ENCODE peak calls at places on chromosome 7, in eight cellular contexts. J is IMR-90; G is heart left ventricle; Q is sigmoid colon; E is SK-N-SH; P is thoracic aorta; D is CD8-positive, alpha-beta T cell; I is breast epithelium. V is an unnamed sample. For H3K4me1, the result is how much of the 10 kb centered on the place peaks cover.

GRCh38 chr7:66213637-66214036 is 8.5 kb downstream of the TPST1 start:
- DNase-seq in D (no peak), I (no peak), E (no peak), J (peak), Q (no peak), P (no peak), G (no peak), V (no peak)

GRCh38 chr7:144027070-144027469 is 21.7 kb upstream of the OR2A5 start:
- DNase-seq in E (peak), G (no peak), J (peak), Q (no peak), I (no peak), P (no peak), D (no peak), V (no peak)

GRCh38 chr7:73734619-73735525 is 3.7 kb downstream of the ABHD11 start:
- DNase-seq in G (peak), D (peak), E (peak), P (no peak), Q (peak), J (peak), I (peak), V (peak)

GRCh38 chr7:36961097-36961496 is 236.8 kb upstream of the AOAH start:
- DNase-seq in P (no peak), G (no peak), Q (no peak), E (no peak), I (no peak), J (no peak), D (no peak), V (no peak)

GRCh38 chr7:100607111-100607510 is 4.9 kb downstream of the PCOLCE start:
- DNase-seq in P (no peak), D (no peak), Q (no peak), G (no peak), I (no peak), J (peak), E (no peak), V (no peak)

GRCh38 chr7:151179287-151179860 is 7.7 kb downstream of the ASB10 start:
- DNase-seq in Q (no peak), G (no peak), E (peak), I (no peak), D (no peak), J (no peak), P (no peak), V (no peak)

GRCh38 chr7:22447759-22448158 is 52.2 kb downstream of the STEAP1B start:
- DNase-seq in D (no peak), P (no peak), G (no peak), E (no peak), Q (no peak), I (no peak), J (peak), V (no peak)

GRCh38 chr7:121604627-121605296 is 208.7 kb upstream of the FAM3C start:
- DNase-seq in P (no peak), Q (no peak), J (no peak), D (no peak), I (no peak), E (no peak), G (no peak), V (no peak)

GRCh38 chr7:4790516-4790991 is 15.1 kb downstream of the AP5Z1 start:
- DNase-seq in E (no peak), G (no peak), D (no peak), Q (no peak), J (no peak), P (no peak), I (no peak), V (no peak)

GRCh38 chr7:26187380-26188290 is 12.9 kb downstream of the HNRNPA2B1 start:
- DNase-seq in Q (no peak), D (no peak), P (no peak), J (no peak), E (no peak), G (no peak), I (no peak), V (no peak)

GRCh38 chr7:113764401-113765035 is 154.3 kb downstream of the PPP1R3A start:
- DNase-seq in D (no peak), P (no peak), G (no peak), J (no peak), E (no peak), I (no peak), Q (no peak), V (no peak)

GRCh38 chr7:50822716-50823115 is 40.0 kb upstream of the GRB10 start:
- DNase-seq in D (no peak), Q (no peak), I (no peak), E (no peak), J (peak), P (no peak), G (no peak), V (no peak)

GRCh38 chr7:150977382-150978135 is 562 bp downstream of the KCNH2 start:
- DNase-seq in J (no peak), G (peak), E (peak), I (no peak), P (no peak), D (no peak), Q (no peak), V (no peak)

GRCh38 chr7:130909161-130909836 is 175.3 kb upstream of the KLF14 start:
- DNase-seq in J (no peak), P (no peak), D (no peak), Q (no peak), I (no peak), G (no peak), E (no peak), V (no peak)

GRCh38 chr7:83850037-83850619 is 201.2 kb upstream of the SEMA3E start:
- DNase-seq in Q (no peak), G (no peak), E (no peak), D (no peak), P (no peak), I (no peak), J (no peak), V (no peak)

GRCh38 chr7:5428470-5429252 is 5.0 kb upstream of the TNRC18 start:
- DNase-seq in P (no peak), I (no peak), G (peak), D (no peak), J (peak), E (peak), Q (peak), V (peak)

GRCh38 chr7:158410720-158411119 is 176.9 kb downstream of the PTPRN2 start:
- DNase-seq in J (no peak), G (no peak), I (peak), D (no peak), P (no peak), E (no peak), Q (peak), V (no peak)

GRCh38 chr7:4479367-4480039 is 202.6 kb upstream of the FOXK1 start:
- DNase-seq in E (peak), P (no peak), G (no peak), D (no peak), I (no peak), Q (no peak), J (peak), V (peak)

GRCh38 chr7:54015251-54015650 is 526.9 kb upstream of the VSTM2A start:
- DNase-seq in D (no peak), G (no peak), P (no peak), Q (no peak), I (no peak), J (no peak), E (no peak), V (no peak)

GRCh38 chr7:36599645-36600313 is 124.5 kb downstream of the AOAH start:
- DNase-seq in E (no peak), J (no peak), I (no peak), D (no peak), G (no peak), P (no peak), Q (no peak), V (no peak)

GRCh38 chr7:25759748-25760147 is 392.2 kb upstream of the NFE2L3 start:
- DNase-seq in G (no peak), D (no peak), P (no peak), E (no peak), Q (no peak), I (no peak), J (no peak), V (no peak)

GRCh38 chr7:1231214-1232102 is 1.2 kb upstream of the UNCX start:
- DNase-seq in I (no peak), G (no peak), Q (no peak), D (no peak), P (no peak), J (no peak), E (no peak), V (no peak)

GRCh38 chr7:149683191-149683590 is 90.2 kb downstream of the ZNF467 start:
- DNase-seq in E (no peak), J (no peak), I (no peak), D (no peak), P (no peak), Q (no peak), G (no peak), V (no peak)

GRCh38 chr7:506921-507622 is 12.6 kb downstream of the PDGFA start:
- DNase-seq in I (no peak), E (no peak), P (no peak), Q (peak), G (peak), D (no peak), J (no peak), V (no peak)

GRCh38 chr7:47478017-47478344 is 103.9 kb downstream of the TNS3 start:
- DNase-seq in P (no peak), J (peak), E (no peak), G (peak), D (no peak), Q (no peak), I (no peak), V (peak)

GRCh38 chr7:83861-84632 is 108.3 kb upstream of the FAM20C start:
- DNase-seq in G (no peak), I (no peak), Q (peak), D (no peak), J (no peak), E (no peak), P (no peak), V (peak)

GRCh38 chr7:40315277-40315676 is 180.5 kb downstream of the SUGCT start:
- DNase-seq in Q (no peak), J (peak), P (no peak), I (no peak), D (no peak), E (no peak), G (no peak), V (no peak)

GRCh38 chr7:2431260-2431867 is 28.0 kb downstream of the CHST12 start:
- DNase-seq in E (peak), Q (no peak), P (no peak), G (no peak), I (no peak), D (peak), J (no peak), V (no peak)

DNA sequence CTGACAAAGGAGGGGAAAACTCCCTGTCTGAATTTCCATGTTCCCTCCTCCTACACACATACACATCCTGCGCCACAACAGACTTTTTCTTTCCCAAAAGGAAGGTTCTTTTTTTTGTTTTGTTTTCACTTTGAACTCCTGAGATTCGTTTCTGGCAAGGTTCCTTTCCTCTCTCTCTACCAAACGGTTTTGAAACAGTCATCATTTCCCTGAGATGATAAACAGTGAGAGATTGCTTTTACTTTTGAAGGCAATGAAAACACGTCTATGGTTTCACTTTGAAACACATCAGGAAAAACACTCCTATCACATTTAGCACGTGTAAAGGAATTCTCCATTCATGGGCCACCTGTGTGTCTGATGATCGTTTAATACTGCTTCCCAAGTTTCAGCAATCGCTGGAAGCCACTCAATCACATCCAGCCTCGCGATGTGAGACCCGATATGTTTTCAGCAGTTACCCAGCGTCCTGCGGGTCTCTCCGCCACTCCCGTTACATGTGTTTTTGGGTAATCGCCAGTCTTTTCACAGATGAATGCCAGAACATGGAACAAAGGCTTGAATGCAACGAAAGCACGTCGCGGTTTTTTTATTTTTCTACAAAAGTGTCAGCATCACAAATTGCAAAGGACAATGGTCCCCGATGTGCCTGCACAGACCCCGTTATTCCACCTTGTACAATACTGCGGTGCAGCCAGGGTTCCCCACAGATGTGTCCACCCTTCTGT is 62.8 kb upstream of the CUX1 start:
- DNase-seq in J (peak), D (no peak), G (no peak), I (no peak), E (peak), P (no peak), Q (no peak), V (no peak)
- H3K4me3 ChIP-seq in J (peak), D (peak), G (peak), I (peak), E (peak), P (peak), Q (peak), V (peak)

GRCh38 chr7:98400538-98401427 is at the start of gene BAIAP2L1:
- DNase-seq in J (peak), P (no peak), I (peak), D (peak), E (peak), Q (peak), G (peak), V (peak)
- H3K27ac ChIP-seq in J (peak), P (no peak), I (peak), D (no peak), E (no peak), Q (no peak), G (peak), V (peak)

GRCh38 chr7:92745241-92745640 is 91.1 kb downstream of the CDK6 start:
- DNase-seq in E (no peak), G (no peak), D (no peak), P (no peak), Q (no peak), I (no peak), J (no peak), V (no peak)

GRCh38 chr7:92748509-92748908 is 87.9 kb downstream of the CDK6 start:
- DNase-seq in D (no peak), G (no peak), Q (no peak), E (no peak), P (no peak), I (no peak), J (no peak), V (no peak)

GRCh38 chr7:92749832-92750231 is 86.5 kb downstream of the CDK6 start:
- DNase-seq in J (no peak), D (no peak), G (no peak), Q (no peak), E (no peak), P (no peak), I (no peak), V (no peak)

GRCh38 chr7:92749327-92749730 is 87.0 kb downstream of the CDK6 start:
- DNase-seq in Q (no peak), G (no peak), I (no peak), P (no peak), E (no peak), D (no peak), J (peak), V (no peak)

DNA sequence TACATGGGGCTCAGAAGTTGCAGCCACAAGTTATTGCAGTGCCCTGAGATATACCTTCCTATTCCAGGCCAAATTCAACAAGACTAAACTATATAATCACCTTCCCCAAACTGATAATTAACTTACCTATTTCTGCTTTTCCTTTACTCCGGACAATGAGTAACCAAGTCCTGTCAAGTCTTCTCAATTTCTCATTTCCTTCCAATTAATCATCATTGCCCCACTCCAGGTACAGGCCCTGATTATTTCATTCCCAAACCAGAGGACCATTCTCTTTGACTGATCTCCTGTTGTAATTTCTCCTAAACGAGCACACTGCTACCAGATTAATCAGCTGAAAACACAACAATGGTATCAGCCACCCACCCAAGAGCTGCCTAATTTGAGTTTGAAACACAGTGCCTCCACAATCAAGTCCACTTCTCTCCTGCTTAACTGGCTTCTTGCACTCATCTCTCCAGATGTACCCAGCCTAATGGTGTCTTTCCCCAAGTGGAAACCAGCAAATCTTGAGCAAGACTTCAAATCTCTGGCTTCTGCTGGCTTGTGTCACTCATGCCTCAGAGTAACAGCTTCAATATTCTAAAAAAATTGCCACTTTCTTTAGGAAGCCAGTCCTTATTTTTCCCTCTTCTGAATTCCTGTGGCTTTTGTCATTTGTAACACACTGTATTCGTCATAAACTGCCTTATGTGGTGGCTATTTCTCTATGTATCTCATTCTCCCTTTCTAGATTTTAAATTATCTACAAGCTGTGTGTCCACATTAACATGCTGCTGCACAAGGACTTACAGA is 89.1 kb downstream of the CDK6 start:
- DNase-seq in D (no peak), J (peak), I (no peak), Q (no peak), P (no peak), E (no peak), G (no peak), V (no peak)
- H3K4me1 ChIP-seq in D (under half), J (under half), I (under half), Q (under half), P (under half), E (under half), G (under half), V (under half)

GRCh38 chr7:11193888-11194287 is 220.2 kb downstream of the PHF14 start:
- DNase-seq in I (no peak), D (no peak), P (no peak), Q (no peak), E (no peak), J (no peak), G (no peak), V (no peak)
- H3K4me3 ChIP-seq in I (peak), D (no peak), P (peak), Q (no peak), E (no peak), J (no peak), G (peak), V (no peak)

GRCh38 chr7:81666209-81666608 is 103.6 kb downstream of the HGF start:
- DNase-seq in I (no peak), G (no peak), E (no peak), J (peak), P (no peak), D (no peak), Q (no peak), V (no peak)

GRCh38 chr7:81664304-81664703 is 105.5 kb downstream of the HGF start:
- DNase-seq in E (no peak), G (no peak), P (no peak), I (no peak), J (no peak), Q (no peak), D (no peak), V (no peak)

GRCh38 chr7:81665236-81665635 is 104.6 kb downstream of the HGF start:
- DNase-seq in D (no peak), I (no peak), G (no peak), E (peak), J (no peak), P (no peak), Q (no peak), V (no peak)

GRCh38 chr7:81672872-81673271 is 97.0 kb downstream of the HGF start:
- DNase-seq in D (no peak), G (no peak), E (no peak), P (no peak), I (no peak), J (no peak), Q (no peak), V (no peak)

DNA sequence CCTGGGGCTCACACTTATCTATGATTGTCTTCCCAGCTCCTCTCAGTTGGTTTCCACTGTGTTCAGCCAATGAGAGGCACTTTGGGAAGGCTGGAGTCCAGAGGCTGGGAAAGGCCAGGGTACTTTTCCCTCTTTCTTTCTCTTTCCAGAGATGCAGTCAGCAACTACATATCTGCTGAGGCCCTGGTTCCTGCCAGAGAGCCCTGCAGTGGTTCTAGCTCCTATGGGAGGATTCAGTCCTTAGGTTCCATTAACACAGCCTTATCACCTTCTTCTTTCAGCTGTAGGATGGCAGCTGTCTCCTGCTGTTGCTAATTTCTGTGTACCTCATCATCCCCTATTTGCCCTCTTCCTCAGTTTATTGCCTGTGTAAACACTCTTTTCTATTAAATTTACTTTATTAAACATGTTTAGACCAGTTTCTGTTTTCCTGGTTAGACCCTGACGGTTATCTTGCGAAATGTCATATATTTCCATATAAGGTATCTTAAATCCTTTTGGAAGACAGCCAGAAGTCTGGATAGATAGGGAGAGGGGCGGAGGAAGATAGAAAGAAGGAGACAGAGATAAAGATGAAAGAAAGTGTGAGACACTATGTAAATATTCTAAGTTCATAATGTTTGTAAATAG is 100.3 kb downstream of the HGF start:
- DNase-seq in J (no peak), I (no peak), Q (no peak), P (no peak), E (no peak), D (no peak), G (no peak), V (no peak)
- H3K27ac ChIP-seq in J (peak), I (no peak), Q (no peak), P (peak), E (peak), D (no peak), G (no peak), V (no peak)

GRCh38 chr7:27605283-27605682 is 57.4 kb downstream of the HIBADH start:
- DNase-seq in D (no peak), E (no peak), J (no peak), I (no peak), Q (no peak), G (no peak), P (no peak), V (no peak)

GRCh38 chr7:27603813-27604212 is 58.9 kb downstream of the HIBADH start:
- DNase-seq in I (no peak), P (no peak), E (no peak), D (no peak), J (no peak), Q (no peak), G (no peak), V (no peak)

GRCh38 chr7:27600247-27600646 is 62.4 kb downstream of the HIBADH start:
- DNase-seq in Q (no peak), G (no peak), D (no peak), J (no peak), I (no peak), P (no peak), E (no peak), V (no peak)

GRCh38 chr7:27601217-27601616 is 61.5 kb downstream of the HIBADH start:
- DNase-seq in J (no peak), Q (no peak), I (no peak), E (no peak), D (no peak), G (no peak), P (no peak), V (no peak)

GRCh38 chr7:27602766-27603165 is 59.9 kb downstream of the HIBADH start:
- DNase-seq in J (no peak), D (no peak), G (no peak), Q (no peak), P (no peak), I (no peak), E (no peak), V (no peak)
- H3K4me1 ChIP-seq in J (under half), D (under half), G (under half), Q (under half), P (under half), I (under half), E (under half), V (under half)

GRCh38 chr7:107813524-107813923 is 10.5 kb upstream of the SLC26A3 start:
- DNase-seq in Q (no peak), J (no peak), I (no peak), G (no peak), D (no peak), E (no peak), P (no peak), V (no peak)

GRCh38 chr7:107815254-107815882 is 12.3 kb upstream of the SLC26A3 start:
- DNase-seq in I (no peak), P (no peak), J (no peak), E (no peak), G (no peak), Q (no peak), D (no peak), V (no peak)

GRCh38 chr7:107810626-107811025 is 7.6 kb upstream of the SLC26A3 start:
- DNase-seq in J (no peak), D (no peak), E (no peak), G (no peak), Q (no peak), P (no peak), I (no peak), V (no peak)

GRCh38 chr7:107811934-107812333 is 8.9 kb upstream of the SLC26A3 start:
- DNase-seq in G (no peak), J (no peak), Q (peak), D (no peak), E (no peak), I (no peak), P (no peak), V (no peak)

GRCh38 chr7:107816053-107816566 is 13.1 kb upstream of the SLC26A3 start:
- DNase-seq in G (no peak), P (no peak), Q (no peak), D (no peak), E (no peak), J (no peak), I (no peak), V (no peak)
- H3K4me3 ChIP-seq in G (no peak), P (no peak), Q (no peak), D (no peak), E (no peak), J (no peak), I (no peak), V (no peak)